ENCODE peak calls at places on chromosomes 13 and 19, in ten cellular contexts. O, B, L, M, H, R, F, P, Q and T are unnamed samples.

GRCh38 chr13:48448285-48448962 is 35.5 kb upstream of the LPAR6 start:
- DNase-seq in F (no peak), Q (no peak), L (no peak), R (no peak), H (no peak), B (no peak), P (no peak), O (no peak), M (no peak), T (no peak)

GRCh38 chr13:105758929-105759328 is 776.5 kb downstream of the EFNB2 start:
- DNase-seq in H (no peak), F (no peak), B (no peak), O (no peak), Q (no peak), L (no peak), R (no peak), P (no peak), M (no peak), T (no peak)

GRCh38 chr19:54114340-54114826 is 1.1 kb downstream of the TFPT start:
- DNase-seq in L (peak), Q (no peak), B (no peak), P (no peak), F (peak), H (peak), R (no peak), M (peak), O (peak), T (no peak)

GRCh38 chr13:20442798-20443381 is 82.8 kb downstream of the CRYL1 start:
- DNase-seq in P (no peak), F (no peak), Q (no peak), H (no peak), O (no peak), R (no peak), B (no peak), M (no peak), L (no peak), T (no peak)

GRCh38 chr19:49396738-49397505 is 8.9 kb downstream of the KASH5 start:
- DNase-seq in H (no peak), P (no peak), B (no peak), R (no peak), M (no peak), Q (no peak), L (no peak), O (no peak), F (no peak), T (no peak)

GRCh38 chr13:44474122-44474910 is 100.7 kb downstream of the SERP2 start:
- DNase-seq in H (no peak), R (no peak), L (no peak), B (peak), O (peak), P (no peak), M (no peak), Q (no peak), F (no peak), T (no peak)

GRCh38 chr13:33645591-33646554 is 172.1 kb upstream of the RFC3 start:
- DNase-seq in F (no peak), Q (no peak), R (no peak), P (no peak), H (no peak), L (no peak), B (no peak), M (no peak), O (no peak), T (no peak)

GRCh38 chr13:40190656-40191100 is 475.8 kb downstream of the FOXO1 start:
- DNase-seq in B (peak), H (no peak), L (peak), R (no peak), Q (peak), M (peak), F (peak), P (no peak), O (peak), T (no peak)

GRCh38 chr13:72983085-72983768 is 75.6 kb upstream of the KLF5 start:
- DNase-seq in R (peak), F (no peak), B (no peak), O (peak), Q (no peak), P (no peak), L (no peak), M (no peak), H (no peak), T (no peak)

GRCh38 chr13:112441226-112441625 is 65.1 kb downstream of the SPACA7 start:
- DNase-seq in R (no peak), L (no peak), P (no peak), H (no peak), M (no peak), B (no peak), O (no peak), F (no peak), Q (no peak), T (no peak)

GRCh38 chr19:2207991-2208860 is 27.9 kb downstream of the PLEKHJ1 start:
- DNase-seq in L (peak), O (no peak), R (peak), F (peak), H (peak), Q (no peak), B (no peak), P (no peak), M (no peak), T (no peak)

GRCh38 chr19:843180-843835 is 2.5 kb downstream of the PRTN3 start:
- DNase-seq in O (peak), P (no peak), M (no peak), L (no peak), B (no peak), H (no peak), R (no peak), F (no peak), Q (no peak), T (no peak)

GRCh38 chr13:101838305-101838835 is 385.9 kb downstream of the ITGBL1 start:
- DNase-seq in O (no peak), H (no peak), F (no peak), P (no peak), B (no peak), M (no peak), R (peak), Q (no peak), L (no peak), T (no peak)

GRCh38 chr19:9789066-9789465 is 20.5 kb upstream of the ZNF846 start:
- DNase-seq in F (no peak), L (no peak), M (no peak), B (no peak), Q (no peak), O (no peak), P (no peak), H (no peak), R (no peak), T (no peak)

GRCh38 chr13:102901615-102902305 is 55.9 kb downstream of the ERCC5 start:
- DNase-seq in F (no peak), O (no peak), B (no peak), Q (no peak), R (no peak), M (no peak), P (no peak), H (no peak), L (no peak), T (no peak)

GRCh38 chr13:41631296-41631965 is 174.1 kb downstream of the RGCC start:
- DNase-seq in Q (no peak), B (no peak), O (no peak), M (no peak), H (no peak), P (no peak), R (no peak), F (no peak), L (no peak), T (no peak)

GRCh38 chr13:57673197-57673596 is 41.7 kb downstream of the PCDH17 start:
- DNase-seq in F (no peak), O (no peak), B (no peak), M (no peak), P (no peak), R (no peak), Q (no peak), L (no peak), H (no peak), T (no peak)

GRCh38 chr13:114004416-114005205 is 30.7 kb upstream of the C13orf46 start:
- DNase-seq in O (no peak), B (no peak), F (no peak), L (no peak), P (no peak), Q (no peak), R (no peak), M (no peak), H (no peak), T (peak)

GRCh38 chr13:32022292-32022691 is 9.3 kb upstream of the FRY start:
- DNase-seq in Q (no peak), O (no peak), F (no peak), L (peak), P (no peak), R (no peak), H (no peak), B (no peak), M (no peak), T (no peak)

GRCh38 chr13:23159205-23159586 is 21.6 kb upstream of the SGCG start:
- DNase-seq in L (peak), H (no peak), F (peak), Q (no peak), O (peak), M (no peak), P (no peak), B (peak), R (no peak), T (no peak)

GRCh38 chr13:46355906-46356305 is 31.1 kb downstream of the RUBCNL start:
- DNase-seq in M (no peak), P (no peak), F (no peak), B (no peak), R (no peak), O (no peak), L (no peak), Q (no peak), H (no peak), T (no peak)

GRCh38 chr13:23579886-23580706 is 9.9 kb downstream of the TNFRSF19 start:
- DNase-seq in M (no peak), P (no peak), R (no peak), B (no peak), O (no peak), H (no peak), L (no peak), Q (no peak), F (no peak), T (no peak)

GRCh38 chr13:35771898-35772297 is 295.4 kb upstream of the MAB21L1 start:
- DNase-seq in B (peak), Q (no peak), L (no peak), R (peak), M (no peak), P (no peak), H (no peak), F (no peak), O (peak), T (no peak)

GRCh38 chr19:56087647-56088346 is 33.3 kb downstream of the ZNF787 start:
- DNase-seq in B (no peak), F (no peak), M (no peak), P (no peak), Q (no peak), O (no peak), L (no peak), H (no peak), R (no peak), T (no peak)

GRCh38 chr19:45468803-45469131 is 971 bp downstream of the FOSB start:
- DNase-seq in L (no peak), Q (no peak), O (no peak), P (no peak), H (no peak), B (no peak), F (peak), R (no peak), M (no peak), T (no peak)

GRCh38 chr13:40433577-40433976 is 232.9 kb downstream of the FOXO1 start:
- DNase-seq in F (peak), L (peak), O (no peak), B (no peak), M (peak), P (no peak), R (no peak), H (peak), Q (no peak), T (no peak)